ENCODE peak calls at places on chromosome 18, in ten cellular contexts. One of them, this sample, is unnamed.
A peak's percentile ranks its signal among the peaks of the same experiment; 100 is the strongest.

GRCh38 chr18:78876868-78877267 is 102.8 kb upstream of the SALL3 start:
- DNase-seq in fibroblast of lung: no peak
- DNase-seq in coronary artery: peak; percentile 31
- DNase-seq in heart right ventricle: no peak
- DNase-seq in choroid plexus epithelial cell: no peak
- DNase-seq in HCT116: no peak
- DNase-seq in transverse colon: no peak
- DNase-seq in naive thymus-derived CD4-positive, alpha-beta T cell: no peak
- DNase-seq in kidney: no peak
- DNase-seq in astrocyte: no peak
- DNase-seq in this sample: no peak

GRCh38 chr18:57075716-57076400 is 71.0 kb upstream of the BOD1L2 start:
- DNase-seq in fibroblast of lung: no peak
- DNase-seq in coronary artery: no peak
- DNase-seq in heart right ventricle: no peak
- DNase-seq in choroid plexus epithelial cell: no peak
- DNase-seq in HCT116: no peak
- DNase-seq in transverse colon: no peak
- DNase-seq in naive thymus-derived CD4-positive, alpha-beta T cell: no peak
- DNase-seq in kidney: no peak
- DNase-seq in astrocyte: no peak
- DNase-seq in this sample: no peak

GRCh38 chr18:69956037-69956436 is 8.4 kb upstream of the CD226 start:
- DNase-seq in fibroblast of lung: no peak
- DNase-seq in coronary artery: no peak
- DNase-seq in heart right ventricle: no peak
- DNase-seq in choroid plexus epithelial cell: no peak
- DNase-seq in HCT116: no peak
- DNase-seq in transverse colon: no peak
- DNase-seq in naive thymus-derived CD4-positive, alpha-beta T cell: no peak
- DNase-seq in kidney: no peak
- DNase-seq in astrocyte: no peak
- DNase-seq in this sample: no peak

GRCh38 chr18:27057459-27058302 is 127.4 kb downstream of the CHST9 start:
- DNase-seq in fibroblast of lung: no peak
- DNase-seq in coronary artery: no peak
- DNase-seq in heart right ventricle: peak; percentile 23
- DNase-seq in choroid plexus epithelial cell: peak; percentile 0
- DNase-seq in HCT116: no peak
- DNase-seq in transverse colon: no peak
- DNase-seq in naive thymus-derived CD4-positive, alpha-beta T cell: no peak
- DNase-seq in kidney: no peak
- DNase-seq in astrocyte: no peak
- DNase-seq in this sample: no peak

GRCh38 chr18:70175216-70175615 is 30.3 kb downstream of the RTTN start:
- DNase-seq in fibroblast of lung: no peak
- DNase-seq in coronary artery: no peak
- DNase-seq in heart right ventricle: no peak
- DNase-seq in choroid plexus epithelial cell: no peak
- DNase-seq in HCT116: no peak
- DNase-seq in transverse colon: no peak
- DNase-seq in naive thymus-derived CD4-positive, alpha-beta T cell: no peak
- DNase-seq in kidney: no peak
- DNase-seq in astrocyte: no peak
- DNase-seq in this sample: no peak

GRCh38 chr18:69774831-69775230 is 172.8 kb downstream of the CD226 start:
- DNase-seq in fibroblast of lung: no peak
- DNase-seq in coronary artery: no peak
- DNase-seq in heart right ventricle: no peak
- DNase-seq in choroid plexus epithelial cell: peak; percentile 47
- DNase-seq in HCT116: no peak
- DNase-seq in transverse colon: no peak
- DNase-seq in naive thymus-derived CD4-positive, alpha-beta T cell: no peak
- DNase-seq in kidney: no peak
- DNase-seq in astrocyte: no peak
- DNase-seq in this sample: peak; percentile 51

GRCh38 chr18:11091746-11092145 is 57.6 kb downstream of the PIEZO2 start:
- DNase-seq in fibroblast of lung: no peak
- DNase-seq in coronary artery: no peak
- DNase-seq in heart right ventricle: no peak
- DNase-seq in choroid plexus epithelial cell: no peak
- DNase-seq in HCT116: no peak
- DNase-seq in transverse colon: no peak
- DNase-seq in naive thymus-derived CD4-positive, alpha-beta T cell: no peak
- DNase-seq in kidney: no peak
- DNase-seq in astrocyte: no peak
- DNase-seq in this sample: no peak

GRCh38 chr18:78521136-78521535 is 458.5 kb upstream of the SALL3 start:
- DNase-seq in fibroblast of lung: no peak
- DNase-seq in coronary artery: no peak
- DNase-seq in heart right ventricle: no peak
- DNase-seq in choroid plexus epithelial cell: no peak
- DNase-seq in HCT116: no peak
- DNase-seq in transverse colon: no peak
- DNase-seq in naive thymus-derived CD4-positive, alpha-beta T cell: no peak
- DNase-seq in kidney: no peak
- DNase-seq in astrocyte: no peak
- DNase-seq in this sample: no peak

GRCh38 chr18:50306944-50307343 is 19.5 kb upstream of the CXXC1 start:
- DNase-seq in fibroblast of lung: peak; percentile 4
- DNase-seq in coronary artery: no peak
- DNase-seq in heart right ventricle: no peak
- DNase-seq in choroid plexus epithelial cell: peak; percentile 73
- DNase-seq in HCT116: no peak
- DNase-seq in transverse colon: no peak
- DNase-seq in naive thymus-derived CD4-positive, alpha-beta T cell: no peak
- DNase-seq in kidney: no peak
- DNase-seq in astrocyte: peak; percentile 87
- DNase-seq in this sample: peak; percentile 30
- H3K4me3 ChIP-seq in fibroblast of lung: no peak overlapping the region
- H3K4me3 ChIP-seq in coronary artery: peak overlapping the region; percentile 66
- H3K4me3 ChIP-seq in heart right ventricle: peak overlapping the region; percentile 56
- H3K4me3 ChIP-seq in choroid plexus epithelial cell: peak overlapping the region; percentile 66
- H3K4me3 ChIP-seq in HCT116: no peak overlapping the region
- H3K4me3 ChIP-seq in transverse colon: no peak overlapping the region
- H3K4me3 ChIP-seq in naive thymus-derived CD4-positive, alpha-beta T cell: peak overlapping the region; percentile 45
- H3K4me3 ChIP-seq in kidney: peak overlapping the region; percentile 67
- H3K4me3 ChIP-seq in astrocyte: peak overlapping the region; percentile 60
- H3K4me3 ChIP-seq in this sample: peak overlapping the region; percentile 72

GRCh38 chr18:49435170-49435569 is 25.3 kb downstream of the DYM start:
- DNase-seq in fibroblast of lung: no peak
- DNase-seq in coronary artery: no peak
- DNase-seq in heart right ventricle: no peak
- DNase-seq in choroid plexus epithelial cell: no peak
- DNase-seq in HCT116: no peak
- DNase-seq in transverse colon: no peak
- DNase-seq in naive thymus-derived CD4-positive, alpha-beta T cell: no peak
- DNase-seq in kidney: no peak
- DNase-seq in astrocyte: no peak
- DNase-seq in this sample: no peak
- H3K4me3 ChIP-seq in fibroblast of lung: no peak overlapping the region
- H3K4me3 ChIP-seq in coronary artery: no peak overlapping the region
- H3K4me3 ChIP-seq in heart right ventricle: no peak overlapping the region
- H3K4me3 ChIP-seq in choroid plexus epithelial cell: no peak overlapping the region
- H3K4me3 ChIP-seq in HCT116: no peak overlapping the region
- H3K4me3 ChIP-seq in transverse colon: no peak overlapping the region
- H3K4me3 ChIP-seq in naive thymus-derived CD4-positive, alpha-beta T cell: no peak overlapping the region
- H3K4me3 ChIP-seq in kidney: no peak overlapping the region
- H3K4me3 ChIP-seq in astrocyte: no peak overlapping the region
- H3K4me3 ChIP-seq in this sample: no peak overlapping the region

GRCh38 chr18:59907660-59908059 is 7.9 kb downstream of the PMAIP1 start:
- DNase-seq in fibroblast of lung: no peak
- DNase-seq in coronary artery: no peak
- DNase-seq in heart right ventricle: no peak
- DNase-seq in choroid plexus epithelial cell: no peak
- DNase-seq in HCT116: no peak
- DNase-seq in transverse colon: no peak
- DNase-seq in naive thymus-derived CD4-positive, alpha-beta T cell: no peak
- DNase-seq in kidney: no peak
- DNase-seq in astrocyte: no peak
- DNase-seq in this sample: no peak
- H3K4me3 ChIP-seq in fibroblast of lung: no peak overlapping the region
- H3K4me3 ChIP-seq in coronary artery: no peak overlapping the region
- H3K4me3 ChIP-seq in heart right ventricle: no peak overlapping the region
- H3K4me3 ChIP-seq in choroid plexus epithelial cell: no peak overlapping the region
- H3K4me3 ChIP-seq in HCT116: no peak overlapping the region
- H3K4me3 ChIP-seq in transverse colon: no peak overlapping the region
- H3K4me3 ChIP-seq in naive thymus-derived CD4-positive, alpha-beta T cell: no peak overlapping the region
- H3K4me3 ChIP-seq in kidney: no peak overlapping the region
- H3K4me3 ChIP-seq in astrocyte: no peak overlapping the region
- H3K4me3 ChIP-seq in this sample: no peak overlapping the region

GRCh38 chr18:77088977-77089795 is 43.4 kb downstream of the MBP start:
- DNase-seq in fibroblast of lung: no peak
- DNase-seq in coronary artery: peak; percentile 72
- DNase-seq in heart right ventricle: no peak
- DNase-seq in choroid plexus epithelial cell: no peak
- DNase-seq in HCT116: peak; percentile 81
- DNase-seq in transverse colon: no peak
- DNase-seq in naive thymus-derived CD4-positive, alpha-beta T cell: no peak
- DNase-seq in kidney: peak; percentile 93
- DNase-seq in astrocyte: no peak
- DNase-seq in this sample: no peak

GRCh38 chr18:77087391-77088141 is 45.0 kb downstream of the MBP start:
- DNase-seq in fibroblast of lung: peak; percentile 63
- DNase-seq in coronary artery: peak; percentile 79
- DNase-seq in heart right ventricle: peak; percentile 58
- DNase-seq in choroid plexus epithelial cell: peak; percentile 76
- DNase-seq in HCT116: no peak
- DNase-seq in transverse colon: peak; percentile 55
- DNase-seq in naive thymus-derived CD4-positive, alpha-beta T cell: no peak
- DNase-seq in kidney: peak; percentile 92
- DNase-seq in astrocyte: peak; percentile 32
- DNase-seq in this sample: peak; percentile 36

GRCh38 chr18:77084757-77085035 is 47.9 kb downstream of the MBP start:
- DNase-seq in fibroblast of lung: no peak
- DNase-seq in coronary artery: no peak
- DNase-seq in heart right ventricle: no peak
- DNase-seq in choroid plexus epithelial cell: no peak
- DNase-seq in HCT116: no peak
- DNase-seq in transverse colon: no peak
- DNase-seq in naive thymus-derived CD4-positive, alpha-beta T cell: no peak
- DNase-seq in kidney: no peak
- DNase-seq in astrocyte: peak; percentile 19
- DNase-seq in this sample: no peak

GRCh38 chr18:77086034-77086433 is 46.5 kb downstream of the MBP start:
- DNase-seq in fibroblast of lung: peak; percentile 82
- DNase-seq in coronary artery: no peak
- DNase-seq in heart right ventricle: no peak
- DNase-seq in choroid plexus epithelial cell: peak; percentile 87
- DNase-seq in HCT116: no peak
- DNase-seq in transverse colon: no peak
- DNase-seq in naive thymus-derived CD4-positive, alpha-beta T cell: no peak
- DNase-seq in kidney: no peak
- DNase-seq in astrocyte: peak; percentile 89
- DNase-seq in this sample: peak; percentile 90

DNA sequence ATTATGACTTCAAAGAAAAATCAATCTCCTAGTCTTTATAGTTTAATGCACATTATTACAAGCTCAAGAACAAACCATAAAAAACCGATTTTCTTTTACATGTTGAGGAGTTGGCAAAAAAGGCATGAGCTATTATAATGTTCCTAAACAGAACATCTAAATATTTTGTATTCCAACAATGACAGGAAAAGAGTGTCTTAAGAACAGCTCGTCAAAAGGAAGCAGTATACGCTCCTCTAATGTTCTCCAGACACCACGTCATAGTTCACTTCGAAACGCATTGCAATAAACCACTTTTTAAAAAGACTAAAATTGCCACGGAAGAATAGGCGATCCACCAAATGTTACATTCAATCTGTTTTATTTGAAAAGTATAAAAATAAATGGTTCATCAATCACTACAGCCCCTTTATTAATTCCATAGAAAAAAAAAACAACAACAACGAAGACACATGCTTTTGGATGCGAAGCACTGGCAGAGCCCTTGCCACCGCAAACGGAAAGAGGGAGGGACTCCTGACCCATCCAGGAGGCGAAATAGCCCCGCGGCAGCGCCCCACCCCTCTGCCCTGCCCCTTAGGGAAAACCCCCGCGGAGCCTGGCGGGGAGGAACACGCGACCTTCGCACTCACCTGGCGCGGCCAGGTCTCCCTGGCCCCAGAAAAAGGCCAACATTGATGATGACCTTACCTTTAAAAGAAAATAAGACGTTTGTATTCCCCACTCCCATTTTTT is 45.8 kb downstream of the MBP start:
- DNase-seq in fibroblast of lung: peak; percentile 42
- DNase-seq in coronary artery: no peak
- DNase-seq in heart right ventricle: no peak
- DNase-seq in choroid plexus epithelial cell: peak; percentile 36
- DNase-seq in HCT116: no peak
- DNase-seq in transverse colon: peak; percentile 58
- DNase-seq in naive thymus-derived CD4-positive, alpha-beta T cell: no peak
- DNase-seq in kidney: no peak
- DNase-seq in astrocyte: no peak
- DNase-seq in this sample: peak; percentile 24
- H3K4me3 ChIP-seq in fibroblast of lung: peak overlapping the region; percentile 15
- H3K4me3 ChIP-seq in coronary artery: peak overlapping the region; percentile 62
- H3K4me3 ChIP-seq in heart right ventricle: peak overlapping the region; percentile 59
- H3K4me3 ChIP-seq in choroid plexus epithelial cell: peak overlapping the region; percentile 53
- H3K4me3 ChIP-seq in HCT116: no peak overlapping the region
- H3K4me3 ChIP-seq in transverse colon: peak overlapping the region; percentile 21
- H3K4me3 ChIP-seq in naive thymus-derived CD4-positive, alpha-beta T cell: no peak overlapping the region
- H3K4me3 ChIP-seq in kidney: peak overlapping the region; percentile 39
- H3K4me3 ChIP-seq in astrocyte: peak overlapping the region; percentile 32
- H3K4me3 ChIP-seq in this sample: peak overlapping the region; percentile 36

GRCh38 chr18:2874765-2875164 is 28.0 kb downstream of the EMILIN2 start:
- DNase-seq in fibroblast of lung: no peak
- DNase-seq in coronary artery: peak; percentile 38
- DNase-seq in heart right ventricle: no peak
- DNase-seq in choroid plexus epithelial cell: no peak
- DNase-seq in HCT116: no peak
- DNase-seq in transverse colon: no peak
- DNase-seq in naive thymus-derived CD4-positive, alpha-beta T cell: no peak
- DNase-seq in kidney: no peak
- DNase-seq in astrocyte: no peak
- DNase-seq in this sample: no peak
- H3K4me3 ChIP-seq in fibroblast of lung: no peak overlapping the region
- H3K4me3 ChIP-seq in coronary artery: peak overlapping the region; percentile 46
- H3K4me3 ChIP-seq in heart right ventricle: no peak overlapping the region
- H3K4me3 ChIP-seq in choroid plexus epithelial cell: no peak overlapping the region
- H3K4me3 ChIP-seq in HCT116: no peak overlapping the region
- H3K4me3 ChIP-seq in transverse colon: no peak overlapping the region
- H3K4me3 ChIP-seq in naive thymus-derived CD4-positive, alpha-beta T cell: no peak overlapping the region
- H3K4me3 ChIP-seq in kidney: no peak overlapping the region
- H3K4me3 ChIP-seq in astrocyte: no peak overlapping the region
- H3K4me3 ChIP-seq in this sample: no peak overlapping the region

GRCh38 chr18:35477974-35478373 is 19.8 kb downstream of the INO80C start:
- DNase-seq in fibroblast of lung: no peak
- DNase-seq in coronary artery: no peak
- DNase-seq in heart right ventricle: no peak
- DNase-seq in choroid plexus epithelial cell: no peak
- DNase-seq in HCT116: no peak
- DNase-seq in transverse colon: no peak
- DNase-seq in naive thymus-derived CD4-positive, alpha-beta T cell: no peak
- DNase-seq in kidney: no peak
- DNase-seq in astrocyte: no peak
- DNase-seq in this sample: no peak
- H3K4me3 ChIP-seq in fibroblast of lung: no peak overlapping the region
- H3K4me3 ChIP-seq in coronary artery: no peak overlapping the region
- H3K4me3 ChIP-seq in heart right ventricle: no peak overlapping the region
- H3K4me3 ChIP-seq in choroid plexus epithelial cell: no peak overlapping the region
- H3K4me3 ChIP-seq in HCT116: peak overlapping the region; percentile 36
- H3K4me3 ChIP-seq in transverse colon: no peak overlapping the region
- H3K4me3 ChIP-seq in naive thymus-derived CD4-positive, alpha-beta T cell: no peak overlapping the region
- H3K4me3 ChIP-seq in kidney: no peak overlapping the region
- H3K4me3 ChIP-seq in astrocyte: peak overlapping the region; percentile 32
- H3K4me3 ChIP-seq in this sample: no peak overlapping the region